ENCODE peak calls at places on chromosomes 4 and X, in ten cellular contexts. One of them, this sample, is unnamed.

GRCh38 chr4:27638163-27638915 is 777.7 kb downstream of the STIM2 start:
- DNase-seq in Karpas-422: no peak
- DNase-seq in astrocyte: no peak
- DNase-seq in A673: no peak
- DNase-seq in breast epithelium: no peak
- DNase-seq in NT2/D1: no peak
- DNase-seq in pancreas: no peak
- DNase-seq in stomach: no peak
- DNase-seq in HepG2: no peak
- DNase-seq in adrenal gland: no peak
- DNase-seq in this sample: no peak

GRCh38 chrX:19179389-19179788 is 57.1 kb upstream of the ADGRG2 start:
- DNase-seq in stomach: no peak
- DNase-seq in NT2/D1: no peak
- DNase-seq in astrocyte: no peak
- DNase-seq in pancreas: no peak
- DNase-seq in breast epithelium: no peak
- DNase-seq in Karpas-422: no peak
- DNase-seq in A673: no peak
- DNase-seq in adrenal gland: no peak
- DNase-seq in HepG2: no peak
- DNase-seq in this sample: no peak

GRCh38 chr4:8310306-8310705 is 40.8 kb downstream of the HTRA3 start:
- DNase-seq in adrenal gland: no peak
- DNase-seq in A673: no peak
- DNase-seq in pancreas: no peak
- DNase-seq in breast epithelium: no peak
- DNase-seq in stomach: no peak
- DNase-seq in astrocyte: no peak
- DNase-seq in NT2/D1: no peak
- DNase-seq in HepG2: no peak
- DNase-seq in Karpas-422: no peak
- DNase-seq in this sample: no peak

GRCh38 chr4:153676491-153676890 is 7.6 kb upstream of the TLR2 start:
- DNase-seq in NT2/D1: no peak
- DNase-seq in A673: no peak
- DNase-seq in astrocyte: peak; percentile 41
- DNase-seq in Karpas-422: no peak
- DNase-seq in breast epithelium: no peak
- DNase-seq in adrenal gland: no peak
- DNase-seq in pancreas: no peak
- DNase-seq in HepG2: no peak
- DNase-seq in stomach: no peak
- DNase-seq in this sample: no peak

GRCh38 chrX:151393514-151393913 is 3.5 kb upstream of the VMA21 start:
- DNase-seq in HepG2: no peak
- DNase-seq in stomach: no peak
- DNase-seq in Karpas-422: peak; percentile 49
- DNase-seq in A673: peak; percentile 17
- DNase-seq in NT2/D1: peak; percentile 16
- DNase-seq in adrenal gland: no peak
- DNase-seq in breast epithelium: no peak
- DNase-seq in astrocyte: no peak
- DNase-seq in pancreas: no peak
- DNase-seq in this sample: no peak

GRCh38 chr4:41360214-41360910 is 103.6 kb downstream of the UCHL1 start:
- DNase-seq in NT2/D1: no peak
- DNase-seq in A673: peak; percentile 68
- DNase-seq in HepG2: no peak
- DNase-seq in breast epithelium: peak; percentile 30
- DNase-seq in Karpas-422: no peak
- DNase-seq in astrocyte: peak; percentile 31
- DNase-seq in adrenal gland: peak; percentile 79
- DNase-seq in stomach: peak; percentile 76
- DNase-seq in pancreas: peak; percentile 70
- DNase-seq in this sample: peak; percentile 82

GRCh38 chr4:45701616-45702015 is 422.2 kb downstream of the GABRG1 start:
- DNase-seq in stomach: no peak
- DNase-seq in NT2/D1: no peak
- DNase-seq in pancreas: no peak
- DNase-seq in Karpas-422: no peak
- DNase-seq in breast epithelium: no peak
- DNase-seq in HepG2: no peak
- DNase-seq in adrenal gland: no peak
- DNase-seq in astrocyte: no peak
- DNase-seq in A673: no peak
- DNase-seq in this sample: no peak

GRCh38 chr4:96175871-96176270 is 336.0 kb downstream of the PDHA2 start:
- DNase-seq in astrocyte: no peak
- DNase-seq in NT2/D1: no peak
- DNase-seq in pancreas: no peak
- DNase-seq in A673: no peak
- DNase-seq in stomach: no peak
- DNase-seq in Karpas-422: no peak
- DNase-seq in adrenal gland: no peak
- DNase-seq in HepG2: no peak
- DNase-seq in breast epithelium: no peak
- DNase-seq in this sample: no peak

GRCh38 chr4:2366252-2367192 is 51.9 kb downstream of the ZFYVE28 start:
- DNase-seq in astrocyte: no peak
- DNase-seq in pancreas: no peak
- DNase-seq in breast epithelium: no peak
- DNase-seq in adrenal gland: no peak
- DNase-seq in stomach: no peak
- DNase-seq in HepG2: no peak
- DNase-seq in Karpas-422: peak; percentile 94
- DNase-seq in A673: no peak
- DNase-seq in NT2/D1: no peak
- DNase-seq in this sample: no peak

GRCh38 chrX:151153086-151153485 is 23.3 kb upstream of the GPR50 start:
- DNase-seq in stomach: no peak
- DNase-seq in A673: peak; percentile 8
- DNase-seq in breast epithelium: no peak
- DNase-seq in Karpas-422: no peak
- DNase-seq in NT2/D1: no peak
- DNase-seq in adrenal gland: no peak
- DNase-seq in pancreas: no peak
- DNase-seq in astrocyte: peak; percentile 20
- DNase-seq in HepG2: peak; percentile 0
- DNase-seq in this sample: peak; percentile 30

GRCh38 chr4:80127870-80128419 is 54.9 kb upstream of the ANTXR2 start:
- DNase-seq in adrenal gland: no peak
- DNase-seq in breast epithelium: no peak
- DNase-seq in NT2/D1: no peak
- DNase-seq in HepG2: no peak
- DNase-seq in astrocyte: no peak
- DNase-seq in A673: no peak
- DNase-seq in stomach: no peak
- DNase-seq in pancreas: no peak
- DNase-seq in Karpas-422: no peak
- DNase-seq in this sample: no peak

GRCh38 chr4:80128941-80129340 is 55.9 kb upstream of the ANTXR2 start:
- DNase-seq in Karpas-422: no peak
- DNase-seq in breast epithelium: no peak
- DNase-seq in A673: no peak
- DNase-seq in pancreas: no peak
- DNase-seq in NT2/D1: no peak
- DNase-seq in stomach: no peak
- DNase-seq in adrenal gland: no peak
- DNase-seq in astrocyte: no peak
- DNase-seq in HepG2: no peak
- DNase-seq in this sample: no peak

GRCh38 chr4:80125252-80126177 is 52.5 kb upstream of the ANTXR2 start:
- DNase-seq in pancreas: no peak
- DNase-seq in adrenal gland: no peak
- DNase-seq in HepG2: no peak
- DNase-seq in stomach: no peak
- DNase-seq in A673: peak; percentile 12
- DNase-seq in Karpas-422: peak; percentile 41
- DNase-seq in astrocyte: peak; percentile 14
- DNase-seq in NT2/D1: no peak
- DNase-seq in breast epithelium: no peak
- DNase-seq in this sample: no peak

GRCh38 chr4:80126435-80126834 is 53.4 kb upstream of the ANTXR2 start:
- DNase-seq in stomach: no peak
- DNase-seq in breast epithelium: no peak
- DNase-seq in pancreas: no peak
- DNase-seq in HepG2: no peak
- DNase-seq in NT2/D1: no peak
- DNase-seq in astrocyte: no peak
- DNase-seq in A673: no peak
- DNase-seq in Karpas-422: no peak
- DNase-seq in adrenal gland: no peak
- DNase-seq in this sample: no peak

GRCh38 chr4:80124246-80125211 is 51.5 kb upstream of the ANTXR2 start:
- DNase-seq in A673: no peak
- DNase-seq in stomach: no peak
- DNase-seq in adrenal gland: no peak
- DNase-seq in Karpas-422: no peak
- DNase-seq in breast epithelium: no peak
- DNase-seq in HepG2: no peak
- DNase-seq in astrocyte: no peak
- DNase-seq in NT2/D1: no peak
- DNase-seq in pancreas: no peak
- DNase-seq in this sample: no peak
- H3K4me3 ChIP-seq in A673: no peak overlapping the region
- H3K4me3 ChIP-seq in stomach: no peak overlapping the region
- H3K4me3 ChIP-seq in adrenal gland: no peak overlapping the region
- H3K4me3 ChIP-seq in Karpas-422: no peak overlapping the region
- H3K4me3 ChIP-seq in breast epithelium: no peak overlapping the region
- H3K4me3 ChIP-seq in HepG2: no peak overlapping the region
- H3K4me3 ChIP-seq in astrocyte: no peak overlapping the region
- H3K4me3 ChIP-seq in NT2/D1: no peak overlapping the region
- H3K4me3 ChIP-seq in pancreas: no peak overlapping the region
- H3K4me3 ChIP-seq in this sample: no peak overlapping the region

GRCh38 chrX:152652467-152652866 is 14.8 kb downstream of the GABRQ start:
- DNase-seq in A673: no peak
- DNase-seq in HepG2: no peak
- DNase-seq in Karpas-422: no peak
- DNase-seq in breast epithelium: no peak
- DNase-seq in NT2/D1: no peak
- DNase-seq in astrocyte: no peak
- DNase-seq in stomach: no peak
- DNase-seq in adrenal gland: no peak
- DNase-seq in pancreas: no peak
- DNase-seq in this sample: no peak

GRCh38 chrX:152656087-152656486 is 18.4 kb downstream of the GABRQ start:
- DNase-seq in NT2/D1: no peak
- DNase-seq in adrenal gland: no peak
- DNase-seq in astrocyte: no peak
- DNase-seq in stomach: no peak
- DNase-seq in pancreas: no peak
- DNase-seq in breast epithelium: no peak
- DNase-seq in HepG2: no peak
- DNase-seq in A673: no peak
- DNase-seq in Karpas-422: no peak
- DNase-seq in this sample: no peak

GRCh38 chrX:152663086-152663485 is 25.4 kb downstream of the GABRQ start:
- DNase-seq in HepG2: no peak
- DNase-seq in NT2/D1: no peak
- DNase-seq in astrocyte: no peak
- DNase-seq in pancreas: no peak
- DNase-seq in adrenal gland: no peak
- DNase-seq in breast epithelium: no peak
- DNase-seq in stomach: no peak
- DNase-seq in A673: no peak
- DNase-seq in Karpas-422: no peak
- DNase-seq in this sample: no peak

GRCh38 chrX:152656890-152657289 is 19.2 kb downstream of the GABRQ start:
- DNase-seq in HepG2: peak; percentile 10
- DNase-seq in NT2/D1: no peak
- DNase-seq in Karpas-422: peak; percentile 21
- DNase-seq in A673: no peak
- DNase-seq in astrocyte: no peak
- DNase-seq in adrenal gland: no peak
- DNase-seq in breast epithelium: no peak
- DNase-seq in pancreas: no peak
- DNase-seq in stomach: no peak
- DNase-seq in this sample: no peak

DNA sequence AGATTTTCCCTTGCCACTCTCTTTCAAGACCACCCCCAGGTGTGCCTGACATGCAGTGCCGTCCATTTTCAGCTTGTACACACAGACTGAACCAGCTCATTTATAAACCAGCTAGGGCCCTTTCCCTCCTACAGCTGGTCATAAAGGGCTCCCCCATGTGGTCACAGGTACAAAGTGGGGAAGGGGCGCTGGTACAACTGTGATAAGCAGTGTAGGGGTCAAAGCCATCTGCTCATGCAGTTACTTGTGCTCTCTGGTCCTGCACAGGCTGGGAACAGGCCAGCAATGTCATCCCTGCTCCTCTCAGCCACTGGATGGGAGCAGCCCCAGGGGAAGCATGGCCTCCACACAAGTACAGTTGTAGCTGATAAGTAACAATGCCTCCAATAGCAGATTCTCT is 20.6 kb downstream of the GABRQ start:
- DNase-seq in pancreas: no peak
- DNase-seq in HepG2: no peak
- DNase-seq in stomach: no peak
- DNase-seq in breast epithelium: no peak
- DNase-seq in A673: no peak
- DNase-seq in NT2/D1: no peak
- DNase-seq in Karpas-422: peak; percentile 44
- DNase-seq in adrenal gland: no peak
- DNase-seq in astrocyte: no peak
- DNase-seq in this sample: no peak
- H3K9me3 ChIP-seq in pancreas: no peaks in the 10 kb centered on the region
- H3K9me3 ChIP-seq in HepG2: no peaks in the 10 kb centered on the region
- H3K9me3 ChIP-seq in stomach: peaks cover 3% of the 10 kb centered on the region
- H3K9me3 ChIP-seq in breast epithelium: no peaks in the 10 kb centered on the region
- H3K9me3 ChIP-seq in A673: no peaks in the 10 kb centered on the region
- H3K9me3 ChIP-seq in NT2/D1: no peaks in the 10 kb centered on the region
- H3K9me3 ChIP-seq in Karpas-422: no peaks in the 10 kb centered on the region
- H3K9me3 ChIP-seq in adrenal gland: no peaks in the 10 kb centered on the region
- H3K9me3 ChIP-seq in astrocyte: no peaks in the 10 kb centered on the region
- H3K9me3 ChIP-seq in this sample: no peaks in the 10 kb centered on the region

GRCh38 chr4:20251796-20252655 is at the start of gene SLIT2:
- DNase-seq in stomach: peak; percentile 81
- DNase-seq in A673: peak; percentile 92
- DNase-seq in adrenal gland: peak; percentile 87
- DNase-seq in pancreas: peak; percentile 89
- DNase-seq in NT2/D1: peak; percentile 69
- DNase-seq in HepG2: peak; percentile 47
- DNase-seq in breast epithelium: peak; percentile 49
- DNase-seq in Karpas-422: no peak
- DNase-seq in astrocyte: peak; percentile 56
- DNase-seq in this sample: peak; percentile 92
- H3K4me3 ChIP-seq in stomach: peak within 1 kb of the TSS; percentile 78
- H3K4me3 ChIP-seq in A673: peak within 1 kb of the TSS; percentile 80
- H3K4me3 ChIP-seq in adrenal gland: peak within 1 kb of the TSS; percentile 60
- H3K4me3 ChIP-seq in pancreas: peak within 1 kb of the TSS; percentile 66
- H3K4me3 ChIP-seq in NT2/D1: peak within 1 kb of the TSS; percentile 62
- H3K4me3 ChIP-seq in HepG2: peak within 1 kb of the TSS; percentile 50
- H3K4me3 ChIP-seq in breast epithelium: peak within 1 kb of the TSS; percentile 73
- H3K4me3 ChIP-seq in Karpas-422: no peak within 1 kb of the TSS
- H3K4me3 ChIP-seq in astrocyte: peak within 1 kb of the TSS; percentile 74
- H3K4me3 ChIP-seq in this sample: peak within 1 kb of the TSS; percentile 83

DNA sequence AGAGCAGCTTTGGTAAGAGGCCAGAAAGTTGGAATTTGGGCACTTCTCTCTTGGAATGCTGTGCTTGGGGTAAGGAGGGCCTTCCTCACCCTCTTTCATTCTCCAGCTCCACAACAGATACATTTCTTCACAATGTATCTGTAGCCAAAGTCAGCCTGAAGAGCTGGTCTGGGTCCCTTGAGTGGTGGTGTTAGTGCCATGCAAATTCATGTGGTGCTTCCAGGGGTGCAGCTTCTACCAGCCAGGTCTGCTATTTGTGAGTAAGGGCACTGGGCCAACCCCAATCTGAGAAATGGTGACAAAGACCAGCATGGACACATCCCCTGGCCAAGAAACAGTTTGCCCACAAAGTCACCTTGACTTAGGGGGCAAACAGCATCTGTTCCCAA is 17.8 kb downstream of the AMER1 start:
- DNase-seq in breast epithelium: no peak
- DNase-seq in pancreas: no peak
- DNase-seq in adrenal gland: no peak
- DNase-seq in NT2/D1: no peak
- DNase-seq in HepG2: no peak
- DNase-seq in astrocyte: no peak
- DNase-seq in stomach: no peak
- DNase-seq in Karpas-422: no peak
- DNase-seq in A673: no peak
- DNase-seq in this sample: no peak
- H3K9me3 ChIP-seq in breast epithelium: no peaks in the 10 kb centered on the region
- H3K9me3 ChIP-seq in pancreas: no peaks in the 10 kb centered on the region
- H3K9me3 ChIP-seq in adrenal gland: no peaks in the 10 kb centered on the region
- H3K9me3 ChIP-seq in NT2/D1: no peaks in the 10 kb centered on the region
- H3K9me3 ChIP-seq in HepG2: no peaks in the 10 kb centered on the region
- H3K9me3 ChIP-seq in astrocyte: no peaks in the 10 kb centered on the region
- H3K9me3 ChIP-seq in stomach: no peaks in the 10 kb centered on the region
- H3K9me3 ChIP-seq in Karpas-422: no peaks in the 10 kb centered on the region
- H3K9me3 ChIP-seq in A673: no peaks in the 10 kb centered on the region
- H3K9me3 ChIP-seq in this sample: no peaks in the 10 kb centered on the region

This sample was measured in hepatocyte.